ENCODE peak calls at places on chromosomes 3 and 15, in four cellular contexts. A is glutamatergic neuron; J is OCI-LY7; X is CD8-positive, alpha-beta T cell. Z is an unnamed sample.

GRCh38 chr3:86239956-86240355 is 751.0 kb downstream of the VGLL3 start:
- DNase-seq in X (no peak), J (no peak), A (no peak), Z (no peak)

GRCh38 chr3:188240189-188240981 is 86.4 kb downstream of the LPP start:
- DNase-seq in J (peak), X (no peak), A (no peak), Z (no peak)

GRCh38 chr3:149575213-149575961 is 82.4 kb downstream of the WWTR1 start:
- DNase-seq in X (no peak), A (no peak), J (no peak), Z (no peak)

GRCh38 chr15:39969871-39970270 is 36.0 kb downstream of the EIF2AK4 start:
- DNase-seq in X (no peak), J (no peak), A (no peak), Z (no peak)

GRCh38 chr3:154314152-154314551 is 10.1 kb downstream of the DHX36 start:
- DNase-seq in J (no peak), A (no peak), X (no peak), Z (no peak)

GRCh38 chr3:79385211-79385610 is 382.6 kb downstream of the ROBO1 start:
- DNase-seq in A (no peak), J (no peak), X (no peak), Z (no peak)

GRCh38 chr3:152964901-152965609 is 130.1 kb downstream of the P2RY1 start:
- DNase-seq in X (no peak), J (no peak), A (no peak), Z (no peak)

GRCh38 chr3:44427683-44428082 is 49.8 kb downstream of the ZNF445 start:
- DNase-seq in X (no peak), J (no peak), A (no peak), Z (no peak)

GRCh38 chr3:128082545-128082944 is 30.3 kb downstream of the SEC61A1 start:
- DNase-seq in J (no peak), A (no peak), X (no peak), Z (no peak)

GRCh38 chr3:149600619-149601018 is 57.2 kb downstream of the WWTR1 start:
- DNase-seq in A (no peak), J (no peak), X (no peak), Z (no peak)

GRCh38 chr3:37773925-37774324 is 87.8 kb upstream of the CTDSPL start:
- DNase-seq in A (no peak), J (no peak), X (no peak), Z (no peak)

GRCh38 chr15:85710340-85710842 is 84.3 kb downstream of the KLHL25 start:
- DNase-seq in J (no peak), X (no peak), A (no peak), Z (no peak)

GRCh38 chr3:193830791-193831191 is 237.8 kb downstream of the OPA1 start:
- DNase-seq in J (no peak), X (no peak), A (no peak), Z (no peak)

GRCh38 chr3:177905895-177906511 is 630.2 kb upstream of the KCNMB2 start:
- DNase-seq in J (no peak), X (no peak), A (no peak), Z (no peak)

GRCh38 chr3:38578551-38578950 is 70.9 kb downstream of the SCN5A start:
- DNase-seq in X (peak), J (no peak), A (no peak), Z (peak)

GRCh38 chr15:78392430-78392829 is 45.6 kb upstream of the IREB2 start:
- DNase-seq in X (no peak), J (no peak), A (no peak), Z (no peak)

GRCh38 chr15:78391781-78392180 is 46.2 kb upstream of the IREB2 start:
- DNase-seq in A (no peak), J (no peak), X (no peak), Z (no peak)

GRCh38 chr15:78390823-78391222 is 47.2 kb upstream of the IREB2 start:
- DNase-seq in A (no peak), J (no peak), X (no peak), Z (no peak)

GRCh38 chr15:78394981-78395619 is 42.9 kb upstream of the IREB2 start:
- DNase-seq in X (no peak), A (no peak), J (no peak), Z (no peak)

DNA sequence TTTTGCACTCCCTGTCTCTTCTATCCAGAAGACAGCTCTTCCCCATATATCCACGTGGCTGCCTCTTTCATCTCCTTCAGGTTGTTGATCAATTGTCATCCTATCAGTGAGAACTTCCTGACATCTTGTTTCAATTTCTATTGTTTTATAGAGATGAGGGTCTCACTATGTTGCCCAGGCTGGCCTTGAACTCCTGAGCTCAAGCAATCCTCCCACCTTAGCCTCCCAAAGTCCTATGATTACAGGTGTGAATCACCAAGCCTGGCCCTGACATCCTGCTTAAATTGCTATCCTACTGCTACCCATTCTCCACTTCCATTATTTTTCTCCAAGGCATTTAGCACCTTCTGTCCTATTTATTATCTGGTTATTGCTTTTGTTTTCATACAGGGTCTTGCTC is 44.9 kb upstream of the IREB2 start:
- DNase-seq in J (no peak), A (no peak), X (no peak), Z (no peak)
- TF ChIP-seq CTCF in J (no peak), A (no peak), X (no peak), Z (no peak)

GRCh38 chr3:160649596-160649995 is 27.4 kb upstream of the ARL14 start:
- DNase-seq in A (no peak), X (no peak), J (no peak), Z (no peak)

GRCh38 chr3:160644491-160644890 is 32.5 kb upstream of the ARL14 start:
- DNase-seq in J (no peak), X (no peak), A (no peak), Z (no peak)

GRCh38 chr3:160641675-160642330 is 35.2 kb upstream of the ARL14 start:
- DNase-seq in X (no peak), J (no peak), A (no peak), Z (no peak)

GRCh38 chr3:160648701-160649100 is 28.3 kb upstream of the ARL14 start:
- DNase-seq in A (no peak), J (no peak), X (no peak), Z (no peak)

DNA sequence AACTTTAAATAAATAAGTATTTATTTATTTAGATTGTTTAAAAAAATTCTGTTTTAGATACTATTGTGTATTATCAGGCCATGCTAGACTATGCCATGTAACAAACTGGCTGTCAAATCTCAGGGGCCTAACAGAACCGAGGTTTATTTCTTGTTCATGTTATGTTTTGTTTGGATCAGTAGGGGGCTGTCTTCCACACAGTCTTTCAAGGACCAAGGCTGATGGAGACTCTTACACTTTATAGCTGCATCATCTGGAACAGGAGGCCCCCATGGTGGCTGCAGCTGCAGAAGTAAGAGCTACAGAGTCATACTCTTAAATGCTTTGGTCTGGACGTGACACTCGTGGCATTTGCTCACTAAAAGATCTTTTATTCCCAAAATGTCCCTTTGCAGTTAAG is 33.0 kb upstream of the ARL14 start:
- DNase-seq in X (no peak), A (no peak), J (peak), Z (no peak)
- TF ChIP-seq CTCF in X (no peak), A (peak), J (peak), Z (no peak)

GRCh38 chr3:179743913-179744312 is 91.1 kb downstream of the USP13 start:
- DNase-seq in J (no peak), A (no peak), X (no peak), Z (no peak)
- TF ChIP-seq CTCF in J (no peak), A (no peak), X (no peak), Z (no peak)

GRCh38 chr3:94331831-94332230 is 269.0 kb downstream of the NSUN3 start:
- DNase-seq in X (no peak), A (no peak), J (no peak), Z (no peak)

GRCh38 chr3:94336076-94336741 is 273.3 kb downstream of the NSUN3 start:
- DNase-seq in A (no peak), X (no peak), J (peak), Z (no peak)
- TF ChIP-seq CTCF in A (no peak), X (no peak), J (peak), Z (no peak)

GRCh38 chr15:75640483-75641175 is 605 bp upstream of the IMP3 start:
- DNase-seq in A (peak), X (peak), J (peak), Z (no peak)
- TF ChIP-seq CTCF in A (no peak), X (peak), J (peak), Z (peak)

GRCh38 chr15:82066455-82066854 is 20.6 kb upstream of the MEX3B start:
- DNase-seq in A (no peak), J (no peak), X (no peak), Z (no peak)
- TF ChIP-seq CTCF in A (no peak), J (no peak), X (no peak), Z (no peak)

DNA sequence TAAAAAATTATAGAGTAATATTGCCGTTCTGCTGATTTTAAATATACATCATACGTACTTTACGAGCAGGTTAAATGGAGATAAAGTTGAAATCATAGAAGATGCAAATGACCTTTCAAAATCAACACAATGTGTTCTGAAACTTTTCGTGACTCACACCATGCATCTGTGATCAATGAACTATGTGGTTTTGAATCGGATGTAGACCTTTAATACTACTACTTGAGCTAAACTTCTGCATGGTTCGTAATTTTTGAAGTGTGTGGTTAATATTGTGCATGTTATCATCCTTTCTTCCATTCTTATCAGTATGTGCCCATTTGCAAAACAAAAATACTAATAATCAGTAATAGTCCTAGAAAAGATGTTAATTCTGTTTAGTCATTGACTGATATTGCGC is 58.9 kb downstream of the GASK1A start:
- DNase-seq in J (no peak), X (no peak), A (no peak), Z (no peak)
- TF ChIP-seq CTCF in J (no peak), X (no peak), A (no peak), Z (no peak)

GRCh38 chr3:114490829-114491228 is 197.0 kb downstream of the TIGIT start:
- DNase-seq in A (no peak), J (no peak), X (no peak), Z (no peak)

GRCh38 chr3:114496021-114496434 is 202.2 kb downstream of the TIGIT start:
- DNase-seq in J (no peak), A (no peak), X (no peak), Z (no peak)

GRCh38 chr3:114496874-114497273 is 203.0 kb downstream of the TIGIT start:
- DNase-seq in J (no peak), X (no peak), A (no peak), Z (no peak)

GRCh38 chr3:114496466-114496865 is 202.6 kb downstream of the TIGIT start:
- DNase-seq in J (no peak), X (no peak), A (no peak), Z (no peak)

GRCh38 chr3:114494498-114494897 is 200.7 kb downstream of the TIGIT start:
- DNase-seq in X (no peak), J (no peak), A (no peak), Z (no peak)
- TF ChIP-seq CTCF in X (no peak), J (no peak), A (no peak), Z (no peak)

GRCh38 chr3:190041333-190042041 is 79.2 kb downstream of the P3H2 start:
- DNase-seq in X (no peak), J (no peak), A (no peak), Z (no peak)
- TF ChIP-seq CTCF in X (no peak), J (no peak), A (no peak), Z (no peak)